ENCODE peak calls at places on chromosomes 3 and 15, in four cellular contexts. Z is GM12865, T is mesothelial cell of epicardium, E is transverse colon. M is an unnamed sample.

GRCh38 chr3:58536501-58537411 is at the start of gene ACOX2:
- DNase-seq in E (peak), T (no peak), Z (no peak), M (no peak)

GRCh38 chr3:120393252-120393651 is 44.1 kb upstream of the LRRC58 start:
- DNase-seq in T (no peak), E (no peak), Z (no peak), M (no peak)

GRCh38 chr3:186909078-186909853 is 21.1 kb upstream of the ST6GAL1 start:
- DNase-seq in T (no peak), E (peak), Z (peak), M (no peak)

GRCh38 chr3:113232367-113232766 is 21.0 kb downstream of the BOC start:
- DNase-seq in E (no peak), T (no peak), Z (no peak), M (no peak)

GRCh38 chr15:65424683-65425082 is 1.9 kb upstream of the IGDCC4 start:
- DNase-seq in T (no peak), Z (no peak), E (no peak), M (no peak)

GRCh38 chr3:38610934-38611333 is 38.6 kb downstream of the SCN5A start:
- DNase-seq in Z (no peak), T (no peak), E (no peak), M (no peak)

GRCh38 chr15:38864122-38864521 is 299.5 kb upstream of the RASGRP1 start:
- DNase-seq in E (no peak), T (no peak), Z (peak), M (peak)

GRCh38 chr15:78715930-78716329 is 74.9 kb upstream of the CHRNB4 start:
- DNase-seq in E (no peak), Z (no peak), T (no peak), M (no peak)

GRCh38 chr3:187266691-187267090 is 24.8 kb downstream of the MASP1 start:
- DNase-seq in Z (no peak), E (no peak), T (no peak), M (no peak)

GRCh38 chr3:123036352-123037014 is 8.9 kb upstream of the SEMA5B start:
- DNase-seq in E (no peak), Z (no peak), T (no peak), M (peak)

GRCh38 chr3:194852836-194853508 is 167.3 kb downstream of the FAM43A start:
- DNase-seq in E (no peak), T (no peak), Z (no peak), M (no peak)

GRCh38 chr15:75820206-75820605 is 23.0 kb upstream of the UBE2Q2 start:
- DNase-seq in T (no peak), E (no peak), Z (no peak), M (no peak)

GRCh38 chr15:22931784-22932536 is 48.2 kb downstream of the CYFIP1 start:
- DNase-seq in Z (no peak), E (no peak), T (no peak), M (no peak)

GRCh38 chr3:184360834-184361531 is 422 bp downstream of the CLCN2 start:
- DNase-seq in T (no peak), E (no peak), Z (no peak), M (peak)

GRCh38 chr3:163490119-163490518 is 1588.2 kb downstream of the SI start:
- DNase-seq in E (peak), T (no peak), Z (peak), M (peak)

GRCh38 chr3:119557874-119558264 is 1.5 kb downstream of the CD80 start:
- DNase-seq in T (no peak), E (no peak), Z (no peak), M (no peak)

GRCh38 chr15:57890351-57890750 is 175.2 kb downstream of the ALDH1A2 start:
- DNase-seq in T (no peak), Z (no peak), E (no peak), M (no peak)

GRCh38 chr3:171274222-171274621 is 186.0 kb downstream of the TNIK start:
- DNase-seq in Z (no peak), E (no peak), T (no peak), M (no peak)

GRCh38 chr3:136171097-136171542 is 25.0 kb downstream of the MSL2 start:
- DNase-seq in Z (no peak), E (no peak), T (no peak), M (no peak)

GRCh38 chr15:26773485-26773877 is 615 bp upstream of the GABRB3 start:
- DNase-seq in E (no peak), T (no peak), Z (no peak), M (no peak)

GRCh38 chr3:50575372-50575771 is 6.0 kb downstream of the HEMK1 start:
- DNase-seq in Z (no peak), E (no peak), T (no peak), M (no peak)

GRCh38 chr15:72173864-72174550 is 23.6 kb downstream of the GRAMD2A start:
- DNase-seq in E (no peak), T (no peak), Z (no peak), M (no peak)

GRCh38 chr3:178562869-178563232 is 26.6 kb downstream of the KCNMB2 start:
- DNase-seq in E (no peak), Z (peak), T (no peak), M (no peak)

GRCh38 chr3:127388412-127388811 is 100.6 kb upstream of the PRR20G start:
- DNase-seq in T (no peak), E (no peak), Z (no peak), M (no peak)

GRCh38 chr3:52685285-52685704 is 418 bp downstream of the PBRM1 start:
- DNase-seq in Z (peak), E (peak), T (peak), M (peak)

GRCh38 chr3:136332776-136333175 is 82.6 kb downstream of the PCCB start:
- DNase-seq in Z (no peak), E (no peak), T (no peak), M (no peak)

GRCh38 chr3:41653575-41654239 is 308.2 kb downstream of the ULK4 start:
- DNase-seq in E (no peak), T (no peak), Z (no peak), M (no peak)

GRCh38 chr15:29734917-29735572 is 87.2 kb downstream of the TJP1 start:
- DNase-seq in T (no peak), E (no peak), Z (peak), M (peak)

GRCh38 chr3:121155023-121155422 is 247.0 kb downstream of the STXBP5L start:
- DNase-seq in E (no peak), T (no peak), Z (no peak), M (no peak)

GRCh38 chr15:77097317-77097721 is 26.4 kb upstream of the TSPAN3 start:
- DNase-seq in Z (no peak), E (no peak), T (no peak), M (no peak)

GRCh38 chr3:176633511-176633910 is 563.8 kb downstream of the TBL1XR1 start:
- DNase-seq in E (no peak), Z (no peak), T (no peak), M (peak)

GRCh38 chr15:31230630-31231485 is 95.8 kb upstream of the KLF13 start:
- DNase-seq in Z (peak), E (peak), T (no peak), M (no peak)

GRCh38 chr3:72836923-72837322 is 11.3 kb downstream of the SHQ1 start:
- DNase-seq in E (peak), Z (no peak), T (no peak), M (no peak)
- TF ChIP-seq CTCF in E (no peak), Z (no peak), T (no peak), M (no peak)

DNA sequence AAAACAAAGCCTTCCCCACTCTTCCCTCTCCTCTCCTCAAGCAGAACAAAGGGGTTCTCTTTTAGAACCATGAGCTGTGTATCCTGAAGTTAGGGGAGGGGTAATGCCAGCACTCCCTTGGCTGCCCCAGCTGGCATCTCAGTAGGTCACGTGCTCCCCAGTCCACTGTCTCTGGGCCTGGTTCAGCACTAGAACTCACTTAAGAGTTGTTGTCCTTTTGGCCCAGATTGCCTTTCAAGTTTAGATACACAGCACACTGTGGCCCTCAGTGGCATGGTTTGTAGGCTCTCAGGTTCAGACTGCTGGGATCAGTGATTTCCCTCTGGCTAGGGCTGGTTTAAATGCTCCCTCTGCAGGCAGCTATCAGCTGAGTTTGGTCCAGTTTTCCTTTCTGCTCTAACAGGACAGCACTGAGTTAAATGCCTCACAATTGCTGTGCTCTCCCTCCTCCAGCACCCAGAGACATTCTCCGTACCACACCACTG is 188.4 kb upstream of the ST8SIA2 start:
- DNase-seq in T (no peak), E (peak), Z (peak), M (no peak)
- TF ChIP-seq CTCF in T (no peak), E (peak), Z (no peak), M (peak)

GRCh38 chr3:24060055-24060454 is 115.0 kb downstream of the NR1D2 start:
- DNase-seq in T (peak), E (no peak), Z (no peak), M (no peak)
- TF ChIP-seq CTCF in T (no peak), E (no peak), Z (no peak), M (no peak)

GRCh38 chr3:57154470-57154869 is 10.7 kb downstream of the IL17RD start:
- DNase-seq in Z (no peak), E (no peak), T (no peak), M (no peak)
- TF ChIP-seq CTCF in Z (no peak), E (no peak), T (no peak), M (no peak)

DNA sequence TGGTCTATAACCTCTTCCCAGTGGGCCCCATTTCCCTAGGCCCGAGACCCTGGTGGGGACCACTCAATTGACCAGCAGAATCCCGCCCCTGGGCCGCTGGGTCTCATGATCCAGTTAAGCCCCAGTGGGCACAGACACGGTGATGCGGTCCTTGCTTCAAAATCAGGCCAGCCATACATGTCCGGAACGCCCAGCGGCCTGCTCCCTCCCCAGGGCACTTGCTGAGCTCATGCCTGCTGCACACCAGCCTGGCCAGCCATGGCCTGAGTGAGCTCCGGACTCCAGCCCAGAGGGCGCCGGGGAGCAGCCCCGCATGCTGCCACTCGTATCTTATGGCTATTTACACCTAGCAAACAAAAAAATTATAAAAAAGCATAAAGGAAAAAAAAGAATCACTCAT is 34.4 kb upstream of the IQSEC1 start:
- DNase-seq in T (no peak), Z (no peak), E (no peak), M (no peak)
- TF ChIP-seq CTCF in T (no peak), Z (no peak), E (no peak), M (no peak)